ENCODE peak calls at places on chromosomes 1 and 21, in six cellular contexts. U is neural progenitor cell, B is GM23248, W is SK-N-SH, H is neuronal stem cell, E is H1. M is an unnamed sample.

GRCh38 chr1:246947255-246947654 is 15.5 kb upstream of the AHCTF1 start:
- DNase-seq in U (no peak), B (peak; percentile 80), W (no peak), H (no peak), E (no peak), M (no peak)

GRCh38 chr1:29838738-29839320 is 602.5 kb downstream of the PTPRU start:
- DNase-seq in U (no peak), B (no peak), W (no peak), H (no peak), E (no peak), M (no peak)

GRCh38 chr1:29112705-29113406 is 10.8 kb downstream of the TMEM200B start:
- DNase-seq in U (no peak), B (no peak), W (no peak), H (no peak), E (no peak), M (no peak)

GRCh38 chr1:54949971-54950360 is 30.5 kb upstream of the TMEM61 start:
- DNase-seq in U (no peak), B (peak; percentile 76), W (no peak), H (no peak), E (no peak), M (no peak)

GRCh38 chr21:46100426-46100825 is 2.5 kb downstream of the COL6A2 start:
- DNase-seq in U (no peak), B (peak; percentile 90), W (no peak), H (no peak), E (no peak), M (no peak)

GRCh38 chr1:232709339-232709738 is 79.4 kb upstream of the SIPA1L2 start:
- DNase-seq in U (no peak), B (peak; percentile 29), W (no peak), H (no peak), E (no peak), M (no peak)

GRCh38 chr1:36351222-36351977 is 28.0 kb upstream of the EVA1B start:
- DNase-seq in U (peak; percentile 91), B (peak; percentile 96), W (peak; percentile 88), H (peak; percentile 83), E (no peak), M (no peak)

GRCh38 chr1:165772739-165773138 is 4.1 kb upstream of the TMCO1 start:
- DNase-seq in U (no peak), B (no peak), W (no peak), H (no peak), E (no peak), M (no peak)

GRCh38 chr21:29155118-29155932 is 24.9 kb downstream of the MAP3K7CL start:
- DNase-seq in U (peak; percentile 41), B (peak; percentile 76), W (peak; percentile 11), H (no peak), E (no peak), M (no peak)

GRCh38 chr21:45410151-45410864 is 5.3 kb downstream of the COL18A1 start:
- DNase-seq in U (no peak), B (no peak), W (no peak), H (no peak), E (no peak), M (no peak)

GRCh38 chr1:115620453-115620852 is 21.3 kb upstream of the VANGL1 start:
- DNase-seq in U (no peak), B (no peak), W (no peak), H (no peak), E (no peak), M (no peak)

GRCh38 chr1:59752556-59753412 is 62.0 kb upstream of the HOOK1 start:
- DNase-seq in U (no peak), B (no peak), W (no peak), H (no peak), E (no peak), M (peak; percentile 65)

GRCh38 chr1:226059709-226060108 is 2.8 kb upstream of the H3-3A start:
- DNase-seq in U (no peak), B (no peak), W (no peak), H (no peak), E (no peak), M (no peak)

GRCh38 chr1:245485996-245486395 is 331.2 kb downstream of the KIF26B start:
- DNase-seq in U (no peak), B (no peak), W (no peak), H (no peak), E (no peak), M (peak; percentile 30)

GRCh38 chr21:32245971-32246370 is 32.9 kb downstream of the MIS18A start:
- DNase-seq in U (no peak), B (no peak), W (no peak), H (no peak), E (no peak), M (no peak)

GRCh38 chr1:26799479-26800133 is 11.9 kb downstream of the PIGV start:
- DNase-seq in U (no peak), B (peak; percentile 89), W (peak; percentile 32), H (no peak), E (no peak), M (no peak)

GRCh38 chr1:44242761-44243160 is 29.5 kb downstream of the DMAP1 start:
- DNase-seq in U (peak; percentile 23), B (no peak), W (no peak), H (no peak), E (no peak), M (no peak)

GRCh38 chr1:112544011-112544688 is 35.4 kb downstream of the WNT2B start:
- DNase-seq in U (no peak), B (peak; percentile 94), W (no peak), H (no peak), E (no peak), M (no peak)

GRCh38 chr1:62283361-62283760 is 35.9 kb downstream of the KANK4 start:
- DNase-seq in U (peak; percentile 76), B (no peak), W (no peak), H (no peak), E (no peak), M (no peak)

GRCh38 chr1:116571215-116571919 is 541 bp upstream of the CD58 start:
- DNase-seq in U (peak; percentile 15), B (peak; percentile 28), W (peak; percentile 49), H (no peak), E (no peak), M (no peak)

GRCh38 chr1:196148367-196148970 is 459.8 kb downstream of the KCNT2 start:
- DNase-seq in U (peak; percentile 10), B (peak; percentile 42), W (peak; percentile 12), H (no peak), E (no peak), M (peak; percentile 46)

GRCh38 chr1:67685067-67685557 is at the start of gene GADD45A:
- DNase-seq in U (peak; percentile 99), B (peak; percentile 99), W (peak; percentile 95), H (peak; percentile 99), E (peak; percentile 97), M (peak; percentile 99)

GRCh38 chr1:159444507-159444906 is 5.0 kb downstream of the OR10J1 start:
- DNase-seq in U (no peak), B (no peak), W (no peak), H (no peak), E (no peak), M (no peak)

GRCh38 chr1:231923461-231924132 is 297.0 kb downstream of the DISC1 start:
- DNase-seq in U (no peak), B (peak; percentile 37), W (no peak), H (no peak), E (no peak), M (no peak)

GRCh38 chr1:235908742-235909520 is 42.2 kb upstream of the LYST start:
- DNase-seq in U (no peak), B (peak; percentile 89), W (no peak), H (no peak), E (no peak), M (no peak)

GRCh38 chr1:242890211-242890741 is 364.8 kb downstream of the CEP170 start:
- DNase-seq in U (peak; percentile 85), B (peak; percentile 1), W (no peak), H (peak; percentile 57), E (peak; percentile 51), M (no peak)

GRCh38 chr1:169047074-169047473 is 59.4 kb upstream of the ATP1B1 start:
- DNase-seq in U (no peak), B (no peak), W (no peak), H (no peak), E (no peak), M (no peak)

GRCh38 chr1:113792471-113792870 is 19.8 kb downstream of the RSBN1 start:
- DNase-seq in U (no peak), B (no peak), W (no peak), H (no peak), E (no peak), M (peak; percentile 72)

GRCh38 chr1:33430751-33431593 is at the start of gene PHC2:
- DNase-seq in U (peak; percentile 99), B (peak; percentile 99), W (peak; percentile 97), H (peak; percentile 91), E (peak; percentile 95), M (peak; percentile 99)

GRCh38 chr1:65688215-65688566 is 104.5 kb upstream of the PDE4B start:
- DNase-seq in U (no peak), B (no peak), W (no peak), H (no peak), E (no peak), M (no peak)

GRCh38 chr1:57067863-57068262 is 102.0 kb upstream of the C8B start:
- DNase-seq in U (peak; percentile 18), B (peak; percentile 4), W (no peak), H (no peak), E (no peak), M (no peak)

DNA sequence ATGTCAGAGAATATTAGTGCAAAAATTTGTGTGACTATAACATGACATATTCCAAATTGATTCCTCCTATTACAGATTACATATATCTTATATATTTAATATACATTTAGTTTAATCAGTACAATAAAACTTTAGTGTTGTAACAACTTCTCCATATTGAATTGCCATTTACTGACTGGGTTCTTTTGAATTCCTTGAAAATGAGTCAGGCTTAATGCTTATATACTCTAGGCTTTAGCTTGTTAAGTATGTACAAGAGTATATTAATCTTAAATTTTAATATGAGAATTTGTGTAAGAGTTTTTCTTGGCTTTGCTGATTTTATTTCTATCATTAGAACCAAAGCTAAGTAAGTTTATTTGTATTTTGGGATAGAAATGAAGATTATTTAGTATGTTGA is 40.3 kb downstream of the XPR1 start:
- DNase-seq in U (no peak), B (no peak), W (no peak), H (no peak), E (no peak), M (no peak)
- H3K4me2 ChIP-seq in U (no peak overlapping the region), B (no peak overlapping the region), W (no peak overlapping the region), H (no peak overlapping the region), E (no peak overlapping the region), M (no peak overlapping the region)

DNA sequence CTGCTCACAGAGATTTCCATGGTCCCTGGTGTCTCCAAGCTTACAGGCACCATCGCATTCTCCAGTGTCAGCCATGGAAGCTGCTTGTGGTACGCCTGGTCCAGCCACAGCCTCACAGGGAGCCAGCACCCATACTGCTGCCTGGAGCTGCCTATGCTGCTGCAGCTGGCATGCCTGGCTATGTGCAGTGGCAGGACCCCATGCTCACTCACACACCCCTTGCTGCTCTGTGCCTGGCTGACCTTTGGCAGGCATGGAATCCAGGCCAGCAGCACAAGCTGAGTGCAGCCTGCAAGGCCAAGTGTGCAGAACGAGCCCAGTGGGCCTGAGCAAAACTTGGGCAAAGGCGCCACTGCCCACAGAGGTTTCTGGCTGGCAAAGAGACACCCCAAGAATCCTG is 26.4 kb upstream of the DENND1B start:
- DNase-seq in U (no peak), B (no peak), W (no peak), H (no peak), E (no peak), M (no peak)
- H3K9me3 ChIP-seq in U (no peaks in the 10 kb centered on the region), B (no peaks in the 10 kb centered on the region), W (no peaks in the 10 kb centered on the region), H (peaks cover 8% of the 10 kb centered on the region), E (peaks cover 9% of the 10 kb centered on the region), M (no peaks in the 10 kb centered on the region)

GRCh38 chr1:230080834-230081233 is 13.8 kb downstream of the GALNT2 start:
- DNase-seq in U (no peak), B (no peak), W (no peak), H (no peak), E (no peak), M (no peak)
- H3K4me2 ChIP-seq in U (no peak overlapping the region), B (no peak overlapping the region), W (no peak overlapping the region), H (no peak overlapping the region), E (no peak overlapping the region), M (no peak overlapping the region)

GRCh38 chr1:90716552-90717355 is at the start of gene BARHL2:
- DNase-seq in U (peak; percentile 60), B (no peak), W (no peak), H (no peak), E (no peak), M (no peak)
- H3K9me3 ChIP-seq in U (no peaks in the 10 kb centered on the region), B (no peaks in the 10 kb centered on the region), W (no peaks in the 10 kb centered on the region), H (peaks cover 3% of the 10 kb centered on the region), E (no peaks in the 10 kb centered on the region), M (no peaks in the 10 kb centered on the region)

M was measured in MM.1S.